ENCODE peak calls at places on chromosomes 1 and 21, in six cellular contexts. F is amygdala, B is T follicular helper cell, K is osteocyte, V is HFF-Myc, Z is endothelial cell. O is an unnamed sample.

GRCh38 chr1:147472489-147472888 is 68.8 kb upstream of the BCL9 start:
- DNase-seq in B (no peak), F (no peak), V (no peak), K (no peak), Z (no peak), O (no peak)

GRCh38 chr1:84303154-84303830 is 1.8 kb downstream of the SAMD13 start:
- DNase-seq in B (no peak), K (no peak), Z (no peak), V (no peak), F (no peak), O (no peak)

GRCh38 chr1:151972533-151973270 is 21.0 kb downstream of the S100A10 start:
- DNase-seq in B (no peak), V (peak; percentile 76), Z (no peak), K (no peak), F (no peak), O (no peak)

GRCh38 chr1:182430263-182431068 is 19.5 kb upstream of the RGSL1 start:
- DNase-seq in V (no peak), K (no peak), F (no peak), Z (no peak), B (no peak), O (no peak)

GRCh38 chr1:206714331-206715058 is 29.8 kb downstream of the MAPKAPK2 start:
- DNase-seq in V (peak; percentile 80), F (no peak), B (no peak), K (no peak), Z (no peak), O (no peak)

GRCh38 chr1:16187748-16188401 is 24.6 kb downstream of the ARHGEF19 start:
- DNase-seq in K (peak; percentile 93), B (peak; percentile 67), V (peak; percentile 64), F (peak; percentile 50), Z (peak; percentile 87), O (peak; percentile 58)

GRCh38 chr1:77316966-77317365 is 35.1 kb downstream of the AK5 start:
- DNase-seq in B (no peak), V (no peak), F (no peak), K (no peak), Z (no peak), O (no peak)

GRCh38 chr1:164702216-164702615 is 143.2 kb downstream of the PBX1 start:
- DNase-seq in Z (no peak), K (no peak), F (no peak), B (no peak), V (no peak), O (no peak)

GRCh38 chr1:113701429-113701828 is 57.9 kb downstream of the PHTF1 start:
- DNase-seq in Z (no peak), K (no peak), B (no peak), F (no peak), V (no peak), O (no peak)

GRCh38 chr1:179921472-179921871 is 33.1 kb upstream of the CEP350 start:
- DNase-seq in B (no peak), K (no peak), F (no peak), V (no peak), Z (no peak), O (no peak)

GRCh38 chr1:209633335-209633997 is 18.8 kb downstream of the LAMB3 start:
- DNase-seq in K (no peak), Z (no peak), F (no peak), B (no peak), V (no peak), O (no peak)

GRCh38 chr1:205590457-205590768 is 41.4 kb downstream of the ELK4 start:
- DNase-seq in K (peak; percentile 67), Z (no peak), V (no peak), F (no peak), B (no peak), O (no peak)

GRCh38 chr1:207318072-207318619 is 3.3 kb upstream of the CD55 start:
- DNase-seq in Z (no peak), V (no peak), K (no peak), B (no peak), F (no peak), O (no peak)

GRCh38 chr1:23913212-23913880 is at the start of gene CNR2:
- DNase-seq in V (no peak), F (no peak), Z (no peak), B (no peak), K (no peak), O (no peak)

GRCh38 chr1:204320413-204320812 is 39.3 kb downstream of the PLEKHA6 start:
- DNase-seq in K (no peak), F (no peak), Z (no peak), V (no peak), B (no peak), O (no peak)

GRCh38 chr1:201663777-201664176 is 124.8 kb downstream of the NAV1 start:
- DNase-seq in V (no peak), F (no peak), Z (no peak), B (no peak), K (no peak), O (no peak)

GRCh38 chr1:91609571-91609970 is 108.9 kb downstream of the CDC7 start:
- DNase-seq in V (peak; percentile 32), K (no peak), Z (no peak), B (no peak), F (no peak), O (no peak)

GRCh38 chr1:20355828-20356735 is 65.4 kb downstream of the VWA5B1 start:
- DNase-seq in B (no peak), F (no peak), K (no peak), V (no peak), Z (no peak), O (no peak)

GRCh38 chr1:30955448-30956015 is 47.0 kb upstream of the SDC3 start:
- DNase-seq in V (no peak), F (no peak), K (no peak), B (no peak), Z (no peak), O (no peak)

GRCh38 chr1:206568256-206568655 is 44.0 kb downstream of the EIF2D start:
- DNase-seq in K (no peak), B (no peak), F (no peak), V (no peak), Z (no peak), O (no peak)

GRCh38 chr1:223242382-223242955 is 99.4 kb upstream of the TLR5 start:
- DNase-seq in F (no peak), V (no peak), B (no peak), Z (no peak), K (peak; percentile 66), O (no peak)

GRCh38 chr1:70675737-70676156 is 264.7 kb downstream of the CTH start:
- DNase-seq in K (no peak), F (no peak), B (no peak), Z (peak; percentile 28), V (no peak), O (no peak)

GRCh38 chr21:33894736-33895288 is 20.8 kb downstream of the ATP5PO start:
- DNase-seq in Z (peak; percentile 81), F (peak; percentile 53), V (peak; percentile 71), K (peak; percentile 93), B (peak; percentile 16), O (peak; percentile 71)

GRCh38 chr21:46068516-46069079 is 29.3 kb upstream of the COL6A2 start:
- DNase-seq in B (no peak), V (no peak), K (no peak), F (no peak), Z (no peak), O (no peak)

GRCh38 chr1:150537732-150538684 is 11.2 kb upstream of the ADAMTSL4 start:
- DNase-seq in B (no peak), V (no peak), F (no peak), K (no peak), Z (peak; percentile 49), O (no peak)

GRCh38 chr1:41578712-41579335 is 94.3 kb upstream of the EDN2 start:
- DNase-seq in F (no peak), Z (no peak), V (no peak), B (no peak), K (peak; percentile 38), O (no peak)